ENCODE peak calls at places on chromosomes 13 and 19, in nine cellular contexts. U is heart left ventricle; Z is T1000; Y is HS-5; B is cardiac muscle cell; I is stimulated activated CD8-positive, alpha-beta memory T cell treated with anti-CD3 and anti-CD28 coated beads, Interleukin-15, amount 100 ng/mL, for 24 hours; A is aorta; J is activated naive CD4-positive, alpha-beta T cell treated with anti-CD3 and anti-CD28 coated beads, Interleukin-2, amount 50 U/mL, for 72 hours; X is mucosa of gallbladder. R is an unnamed sample.

GRCh38 chr19:46490774-46491173 is 4.9 kb downstream of the PNMA8B start:
- DNase-seq in Y (no peak), X (no peak), J (no peak), B (no peak), U (no peak), A (no peak), Z (no peak), I (no peak), R (no peak)

GRCh38 chr19:11460207-11460606 is 20.6 kb downstream of the ELAVL3 start:
- DNase-seq in A (no peak), X (no peak), Z (no peak), B (no peak), I (no peak), U (no peak), J (peak), Y (no peak), R (no peak)

GRCh38 chr13:21321269-21321668 is 137.8 kb downstream of the ZDHHC20 start:
- DNase-seq in A (no peak), B (no peak), Z (no peak), Y (no peak), I (no peak), X (no peak), J (no peak), U (no peak), R (no peak)

GRCh38 chr13:109146393-109146792 is 517.0 kb downstream of the MYO16 start:
- DNase-seq in Y (no peak), J (no peak), I (no peak), B (no peak), U (no peak), X (no peak), Z (no peak), A (no peak), R (no peak)

GRCh38 chr13:48547663-48548092 is 14.8 kb upstream of the RCBTB2 start:
- DNase-seq in X (no peak), Z (no peak), I (no peak), Y (no peak), J (no peak), B (no peak), A (no peak), U (no peak), R (no peak)

GRCh38 chr19:54266133-54266532 is 9.1 kb upstream of the LILRB5 start:
- DNase-seq in X (peak), Z (no peak), U (peak), I (peak), B (peak), J (peak), A (peak), Y (peak), R (no peak)

GRCh38 chr13:50152655-50153309 is 137.5 kb downstream of the KCNRG start:
- DNase-seq in X (no peak), B (no peak), Y (no peak), Z (no peak), U (no peak), A (no peak), J (no peak), I (no peak), R (no peak)

GRCh38 chr13:50319603-50320296 is 304.5 kb downstream of the KCNRG start:
- DNase-seq in B (peak), A (no peak), J (no peak), X (peak), U (no peak), Y (no peak), I (no peak), Z (no peak), R (no peak)

GRCh38 chr13:49649963-49650312 is 21.6 kb downstream of the ARL11 start:
- DNase-seq in J (no peak), B (no peak), X (no peak), I (no peak), Z (no peak), Y (no peak), U (no peak), A (no peak), R (no peak)

GRCh38 chr19:6925801-6926751 is 38.7 kb downstream of the ADGRE1 start:
- DNase-seq in Y (no peak), A (no peak), B (no peak), X (no peak), I (no peak), U (no peak), Z (no peak), J (peak), R (no peak)

GRCh38 chr19:44570984-44571684 is 41.7 kb upstream of the CEACAM20 start:
- DNase-seq in A (peak), U (peak), Y (peak), X (peak), J (peak), Z (peak), I (no peak), B (peak), R (no peak)

GRCh38 chr13:49023441-49023840 is 47.7 kb downstream of the FNDC3A start:
- DNase-seq in A (no peak), U (no peak), Y (peak), I (no peak), X (no peak), J (no peak), B (peak), Z (no peak), R (no peak)

GRCh38 chr19:7916908-7917291 is 2.3 kb downstream of the TGFBR3L start:
- DNase-seq in X (no peak), Y (no peak), B (no peak), Z (no peak), J (no peak), A (peak), U (no peak), I (no peak), R (no peak)

GRCh38 chr13:111336666-111337065 is 16.2 kb downstream of the TEX29 start:
- DNase-seq in I (no peak), Y (no peak), B (peak), Z (no peak), U (no peak), J (no peak), A (no peak), X (no peak), R (no peak)

GRCh38 chr19:42154471-42155323 is 22.5 kb upstream of the POU2F2 start:
- DNase-seq in Z (no peak), I (no peak), X (no peak), J (no peak), U (peak), A (no peak), B (no peak), Y (no peak), R (no peak)

GRCh38 chr13:47008318-47008717 is 111.5 kb upstream of the HTR2A start:
- DNase-seq in Z (no peak), J (no peak), B (no peak), U (no peak), Y (no peak), X (no peak), I (no peak), A (no peak), R (no peak)

GRCh38 chr19:40006273-40006691 is 9.4 kb downstream of the ZNF546 start:
- DNase-seq in I (no peak), J (no peak), Y (peak), B (peak), Z (peak), A (no peak), U (no peak), X (no peak), R (no peak)

GRCh38 chr13:35767256-35767981 is 290.9 kb upstream of the MAB21L1 start:
- DNase-seq in Y (no peak), I (no peak), B (no peak), Z (no peak), A (no peak), J (no peak), U (no peak), X (no peak), R (no peak)

GRCh38 chr13:110274687-110275086 is 32.3 kb downstream of the COL4A1 start:
- DNase-seq in U (no peak), J (no peak), I (no peak), B (no peak), A (no peak), Y (no peak), X (no peak), Z (no peak), R (no peak)

GRCh38 chr13:43785681-43786471 is 896 bp downstream of the ENOX1 start:
- DNase-seq in J (peak), Y (no peak), I (no peak), X (peak), A (peak), Z (peak), B (peak), U (peak), R (no peak)

GRCh38 chr19:50705422-50706019 is 14.1 kb downstream of the SHANK1 start:
- DNase-seq in U (no peak), Z (no peak), I (no peak), B (peak), Y (peak), A (no peak), J (peak), X (no peak), R (peak)

GRCh38 chr13:46617382-46617781 is 64.4 kb downstream of the LRCH1 start:
- DNase-seq in A (no peak), Z (no peak), B (peak), I (no peak), Y (no peak), X (no peak), U (no peak), J (no peak), R (no peak)